ENCODE peak calls at places on chromosomes 2 and 18, in five cellular contexts. H is activated CD4-positive, alpha-beta T cell treated with anti-CD3 and anti-CD28 coated beads, Interleukin-2, amount 50 U/mL, for 4 hours; S is transverse colon; W is endothelial cell; Y is amniotic epithelial cell. X is an unnamed sample.

GRCh38 chr2:179020156-179020750 is 29.7 kb downstream of the CCDC141 start:
- DNase-seq in H (peak), S (no peak), W (peak), Y (no peak), X (peak)

GRCh38 chr18:48099481-48100167 is 169.2 kb upstream of the SMAD2 start:
- DNase-seq in H (no peak), S (no peak), W (no peak), Y (no peak), X (no peak)

GRCh38 chr18:28485918-28486317 is 309.0 kb upstream of the CDH2 start:
- DNase-seq in H (no peak), S (no peak), W (no peak), Y (no peak), X (no peak)

GRCh38 chr2:12803616-12804015 is 86.9 kb downstream of the TRIB2 start:
- DNase-seq in H (no peak), S (no peak), W (no peak), Y (no peak), X (no peak)

GRCh38 chr2:47266939-47267338 is 111.8 kb upstream of the STPG4 start:
- DNase-seq in H (no peak), S (no peak), W (no peak), Y (no peak), X (no peak)

GRCh38 chr18:65749881-65750280 is 931 bp upstream of the CDH7 start:
- DNase-seq in H (no peak), S (no peak), W (no peak), Y (no peak), X (peak)

GRCh38 chr2:130836501-130837174 is at the start of gene ARHGEF4:
- DNase-seq in H (no peak), S (peak), W (peak), Y (no peak), X (no peak)

GRCh38 chr18:34128436-34128835 is 96.3 kb downstream of the NOL4 start:
- DNase-seq in H (no peak), S (no peak), W (no peak), Y (peak), X (no peak)

GRCh38 chr2:148814143-148814852 is 60.7 kb upstream of the KIF5C start:
- DNase-seq in H (no peak), S (peak), W (no peak), Y (peak), X (peak)